ENCODE peak calls at places on chromosome 1, in four cellular contexts. One of them, this sample, is unnamed. For H3K9me3, the result is how much of the 10 kb centered on the place peaks cover.

GRCh38 chr1:226549094-226549936 is 751 bp downstream of the STUM start:
- DNase-seq in spleen: no peak
- DNase-seq in K562: no peak
- DNase-seq in Panc1: no peak
- DNase-seq in this sample: no peak

GRCh38 chr1:119549719-119550141 is 42.7 kb downstream of the HSD3B1 start:
- DNase-seq in spleen: no peak
- DNase-seq in Panc1: peak
- DNase-seq in K562: peak
- DNase-seq in this sample: no peak

GRCh38 chr1:216812966-216813365 is 89.7 kb upstream of the ESRRG start:
- DNase-seq in K562: no peak
- DNase-seq in spleen: no peak
- DNase-seq in Panc1: no peak
- DNase-seq in this sample: no peak

GRCh38 chr1:63713627-63714481 is 60.0 kb upstream of the ROR1 start:
- DNase-seq in Panc1: no peak
- DNase-seq in K562: no peak
- DNase-seq in spleen: no peak
- DNase-seq in this sample: no peak

GRCh38 chr1:15432327-15432726 is 5.9 kb upstream of the CTRC start:
- DNase-seq in K562: no peak
- DNase-seq in spleen: no peak
- DNase-seq in Panc1: no peak
- DNase-seq in this sample: no peak

GRCh38 chr1:203286161-203286984 is 18.9 kb upstream of the BTG2 start:
- DNase-seq in Panc1: no peak
- DNase-seq in K562: no peak
- DNase-seq in spleen: peak
- DNase-seq in this sample: no peak

GRCh38 chr1:220748091-220748934 is at the start of gene MTARC2:
- DNase-seq in Panc1: no peak
- DNase-seq in K562: no peak
- DNase-seq in spleen: peak
- DNase-seq in this sample: peak

GRCh38 chr1:170758992-170759391 is 95.1 kb downstream of the PRRX1 start:
- DNase-seq in Panc1: no peak
- DNase-seq in spleen: no peak
- DNase-seq in K562: no peak
- DNase-seq in this sample: no peak

GRCh38 chr1:1346501-1346890 is 2.7 kb downstream of the DVL1 start:
- DNase-seq in Panc1: no peak
- DNase-seq in spleen: no peak
- DNase-seq in K562: no peak
- DNase-seq in this sample: no peak

GRCh38 chr1:52747450-52747849 is 21.2 kb downstream of the ZYG11B start:
- DNase-seq in Panc1: no peak
- DNase-seq in spleen: no peak
- DNase-seq in K562: no peak
- DNase-seq in this sample: no peak

GRCh38 chr1:154623358-154623757 is 15.4 kb upstream of the ADAR start:
- DNase-seq in K562: no peak
- DNase-seq in spleen: peak
- DNase-seq in Panc1: no peak
- DNase-seq in this sample: no peak

GRCh38 chr1:41330588-41331545 is 30.4 kb upstream of the FOXO6 start:
- DNase-seq in K562: peak
- DNase-seq in spleen: no peak
- DNase-seq in Panc1: no peak
- DNase-seq in this sample: peak

GRCh38 chr1:161799792-161800191 is 33.7 kb downstream of the ATF6 start:
- DNase-seq in K562: no peak
- DNase-seq in Panc1: no peak
- DNase-seq in spleen: no peak
- DNase-seq in this sample: no peak

GRCh38 chr1:237431448-237431847 is 389.5 kb downstream of the RYR2 start:
- DNase-seq in K562: no peak
- DNase-seq in spleen: no peak
- DNase-seq in Panc1: no peak
- DNase-seq in this sample: no peak

GRCh38 chr1:201706109-201706508 is 122.8 kb upstream of the IPO9 start:
- DNase-seq in spleen: no peak
- DNase-seq in K562: no peak
- DNase-seq in Panc1: no peak
- DNase-seq in this sample: no peak

GRCh38 chr1:154840557-154841176 is 29.4 kb downstream of the KCNN3 start:
- DNase-seq in K562: peak
- DNase-seq in spleen: no peak
- DNase-seq in Panc1: no peak
- DNase-seq in this sample: no peak

GRCh38 chr1:204307334-204307883 is 52.3 kb downstream of the PLEKHA6 start:
- DNase-seq in spleen: no peak
- DNase-seq in Panc1: no peak
- DNase-seq in K562: no peak
- DNase-seq in this sample: no peak

GRCh38 chr1:40020447-40021085 is 20.0 kb upstream of the CAP1 start:
- DNase-seq in K562: no peak
- DNase-seq in spleen: no peak
- DNase-seq in Panc1: no peak
- DNase-seq in this sample: no peak

GRCh38 chr1:199029855-199030254 is 391.0 kb downstream of the PTPRC start:
- DNase-seq in spleen: no peak
- DNase-seq in Panc1: no peak
- DNase-seq in K562: no peak
- DNase-seq in this sample: no peak

GRCh38 chr1:22250724-22251123 is 107.8 kb upstream of the WNT4 start:
- DNase-seq in K562: no peak
- DNase-seq in spleen: no peak
- DNase-seq in Panc1: no peak
- DNase-seq in this sample: no peak

GRCh38 chr1:63327417-63328139 is 5.2 kb downstream of the FOXD3 start:
- DNase-seq in spleen: peak
- DNase-seq in Panc1: peak
- DNase-seq in K562: peak
- DNase-seq in this sample: no peak

GRCh38 chr1:202578565-202578964 is 131.7 kb downstream of the SYT2 start:
- DNase-seq in spleen: no peak
- DNase-seq in K562: no peak
- DNase-seq in Panc1: no peak
- DNase-seq in this sample: no peak

GRCh38 chr1:205449750-205450443 is 5.9 kb downstream of the BLACAT1 start:
- DNase-seq in K562: peak
- DNase-seq in spleen: no peak
- DNase-seq in Panc1: no peak
- DNase-seq in this sample: no peak

GRCh38 chr1:10856863-10857598 is 60.6 kb upstream of the CASZ1 start:
- DNase-seq in K562: no peak
- DNase-seq in spleen: no peak
- DNase-seq in Panc1: no peak
- DNase-seq in this sample: no peak

GRCh38 chr1:39754906-39755504 is 16.1 kb downstream of the OXCT2 start:
- DNase-seq in K562: no peak
- DNase-seq in spleen: no peak
- DNase-seq in Panc1: no peak
- DNase-seq in this sample: no peak

GRCh38 chr1:52034050-52034384 is 407 bp upstream of the KTI12 start:
- DNase-seq in K562: no peak
- DNase-seq in Panc1: no peak
- DNase-seq in spleen: no peak
- DNase-seq in this sample: no peak

GRCh38 chr1:35511305-35511704 is 45.9 kb downstream of the KIAA0319L start:
- DNase-seq in Panc1: no peak
- DNase-seq in spleen: no peak
- DNase-seq in K562: no peak
- DNase-seq in this sample: no peak

GRCh38 chr1:241592273-241592958 is 47.8 kb downstream of the CHML start:
- DNase-seq in spleen: no peak
- DNase-seq in K562: no peak
- DNase-seq in Panc1: no peak
- DNase-seq in this sample: no peak

GRCh38 chr1:19484793-19485361 is 462 bp downstream of the CAPZB start:
- DNase-seq in K562: peak
- DNase-seq in Panc1: no peak
- DNase-seq in spleen: no peak
- DNase-seq in this sample: no peak

GRCh38 chr1:208179303-208179702 is 64.9 kb downstream of the PLXNA2 start:
- DNase-seq in spleen: no peak
- DNase-seq in K562: peak
- DNase-seq in Panc1: no peak
- DNase-seq in this sample: no peak

GRCh38 chr1:206739411-206740076 is 31.0 kb upstream of the IL19 start:
- DNase-seq in Panc1: no peak
- DNase-seq in spleen: no peak
- DNase-seq in K562: no peak
- DNase-seq in this sample: no peak

GRCh38 chr1:169250795-169251194 is 116.8 kb downstream of the NME7 start:
- DNase-seq in Panc1: no peak
- DNase-seq in spleen: no peak
- DNase-seq in K562: no peak
- DNase-seq in this sample: no peak

DNA sequence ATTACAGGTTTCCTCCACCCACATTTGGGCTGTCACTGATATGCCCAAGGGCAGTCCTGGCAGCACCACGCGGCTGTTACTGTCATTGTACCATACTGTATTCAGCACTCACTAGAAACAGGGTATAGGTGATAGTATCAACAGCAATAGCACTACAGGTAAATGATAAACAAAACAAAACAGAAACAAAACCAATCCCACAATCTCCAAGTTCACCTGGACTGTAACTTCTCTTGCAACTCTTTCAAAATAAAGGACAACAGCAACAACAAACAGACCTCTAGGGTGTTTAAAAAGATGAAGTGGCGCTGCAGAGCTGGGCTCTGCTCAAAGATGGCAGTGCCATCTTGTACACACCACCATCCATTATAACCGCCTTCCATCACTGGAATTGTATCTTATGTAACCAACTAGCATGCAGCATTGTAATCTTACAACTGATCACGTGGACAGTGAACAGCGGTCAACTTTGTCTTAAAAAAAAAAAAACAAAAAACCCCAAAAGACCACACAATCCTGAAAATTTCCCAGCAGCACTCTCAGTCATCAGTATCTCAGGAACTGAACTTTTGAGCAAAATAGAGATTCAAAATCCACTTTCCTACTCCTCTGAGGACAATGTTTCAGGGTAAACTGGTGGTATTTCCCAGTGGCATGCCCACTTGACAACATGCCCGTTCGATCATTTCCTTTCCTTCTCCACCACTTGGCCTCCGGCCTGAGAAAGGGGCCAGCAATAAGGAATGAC is 3.8 kb downstream of the IRF2BP2 start:
- DNase-seq in Panc1: no peak
- DNase-seq in K562: no peak
- DNase-seq in spleen: peak
- DNase-seq in this sample: no peak
- TF ChIP-seq POLR2AphosphoS5 in Panc1: peak
- TF ChIP-seq POLR2AphosphoS5 in K562: no peak
- TF ChIP-seq POLR2AphosphoS5 in spleen: no peak
- TF ChIP-seq POLR2AphosphoS5 in this sample: no peak

GRCh38 chr1:97745912-97746311 is 174.9 kb downstream of the DPYD start:
- DNase-seq in spleen: no peak
- DNase-seq in Panc1: no peak
- DNase-seq in K562: no peak
- DNase-seq in this sample: no peak
- H3K9me3 ChIP-seq in spleen: under half
- H3K9me3 ChIP-seq in Panc1: under half
- H3K9me3 ChIP-seq in K562: under half
- H3K9me3 ChIP-seq in this sample: under half

GRCh38 chr1:234670936-234671628 is 61.1 kb upstream of the IRF2BP2 start:
- DNase-seq in spleen: no peak
- DNase-seq in Panc1: no peak
- DNase-seq in K562: no peak
- DNase-seq in this sample: no peak
- H3K4me3 ChIP-seq in spleen: no peak
- H3K4me3 ChIP-seq in Panc1: no peak
- H3K4me3 ChIP-seq in K562: no peak
- H3K4me3 ChIP-seq in this sample: no peak

DNA sequence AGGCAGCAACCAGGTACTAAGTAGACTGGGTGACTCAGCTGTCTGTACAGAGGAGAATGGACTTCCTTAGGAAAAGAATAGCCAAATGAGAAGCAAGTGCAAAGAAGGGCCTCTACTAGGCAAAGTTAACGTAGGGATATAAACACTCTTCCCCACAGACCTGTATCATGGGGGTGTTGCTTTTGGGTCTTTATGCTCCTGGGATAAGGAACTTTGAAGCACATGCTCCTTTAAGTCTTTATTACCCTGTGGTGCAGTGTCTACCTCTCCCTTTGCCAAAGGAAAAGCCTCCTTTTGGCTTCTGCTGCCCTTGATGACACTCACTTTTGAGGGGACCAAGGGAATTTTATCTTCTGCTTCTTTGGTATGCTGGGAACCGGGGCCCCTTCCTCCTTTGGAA is 5.0 kb downstream of the RFX5 start:
- DNase-seq in Panc1: no peak
- DNase-seq in spleen: no peak
- DNase-seq in K562: no peak
- DNase-seq in this sample: no peak
- TF ChIP-seq POLR2AphosphoS5 in Panc1: no peak
- TF ChIP-seq POLR2AphosphoS5 in spleen: no peak
- TF ChIP-seq POLR2AphosphoS5 in K562: no peak
- TF ChIP-seq POLR2AphosphoS5 in this sample: no peak

GRCh38 chr1:2916153-2916552 is 105.1 kb upstream of the ACTRT2 start:
- DNase-seq in Panc1: no peak
- DNase-seq in K562: no peak
- DNase-seq in spleen: no peak
- DNase-seq in this sample: no peak
- H3K9me3 ChIP-seq in Panc1: under half
- H3K9me3 ChIP-seq in K562: under half
- H3K9me3 ChIP-seq in spleen: under half
- H3K9me3 ChIP-seq in this sample: under half

DNA sequence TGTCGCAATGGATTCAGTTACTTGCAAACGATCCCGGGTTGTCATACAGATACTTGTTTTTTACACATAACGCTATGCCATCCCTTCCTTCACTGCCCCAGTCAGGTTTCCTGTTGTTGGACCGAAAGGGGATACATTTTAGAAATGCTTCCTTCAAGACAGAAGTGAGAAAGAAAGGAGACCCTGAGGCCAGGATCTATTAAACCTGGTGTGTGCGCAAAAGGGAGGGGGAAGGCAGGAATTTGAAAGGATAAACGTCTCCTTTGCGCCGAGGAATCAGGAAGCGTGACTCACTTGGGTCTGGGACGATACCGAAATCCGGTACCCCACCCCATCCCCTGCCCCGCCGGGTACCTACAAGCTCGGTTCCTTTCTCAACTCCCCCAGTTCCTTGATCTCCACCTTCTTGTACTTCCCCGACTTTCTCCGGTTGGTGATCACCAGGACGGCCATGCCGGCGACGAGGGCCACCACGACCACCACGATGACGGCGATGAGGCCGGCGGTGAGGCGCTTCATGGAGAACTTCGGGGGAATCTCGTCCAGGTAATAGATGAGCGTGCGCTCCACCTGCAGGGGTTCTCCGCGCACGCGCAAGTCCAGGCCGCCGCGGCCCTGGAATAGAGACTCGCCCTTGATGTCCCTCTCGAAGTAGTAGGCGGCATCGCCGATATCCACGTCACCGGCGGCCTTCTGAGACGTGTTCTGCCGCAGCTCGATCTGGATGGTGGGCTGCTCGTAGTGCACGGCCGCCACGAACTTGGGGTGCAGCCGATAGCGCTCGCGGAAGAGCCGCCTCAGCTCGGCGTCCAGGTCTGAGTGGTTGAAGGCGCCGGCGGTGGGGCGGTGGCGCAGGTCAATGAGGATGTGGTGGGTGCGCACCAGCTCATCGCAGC is 973 bp downstream of the TACSTD2 start:
- DNase-seq in Panc1: no peak
- DNase-seq in spleen: peak
- DNase-seq in K562: no peak
- DNase-seq in this sample: no peak
- H3K4me3 ChIP-seq in Panc1: peak
- H3K4me3 ChIP-seq in spleen: peak
- H3K4me3 ChIP-seq in K562: no peak
- H3K4me3 ChIP-seq in this sample: peak

This sample was measured in esophagus muscularis mucosa.